ENCODE peak calls at places on chromosome 1, in ten cellular contexts. One of them, this sample, is unnamed. For H3K27me3, the result is how much of the 10 kb centered on the place peaks cover.

GRCh38 chr1:153437236-153437635 is 20.9 kb downstream of the S100A7A start:
- DNase-seq in neural progenitor cell: no peak
- DNase-seq in left ventricle myocardium inferior: no peak
- DNase-seq in cardiac muscle cell: no peak
- DNase-seq in uterus: no peak
- DNase-seq in heart left ventricle: no peak
- DNase-seq in kidney epithelial cell: no peak
- DNase-seq in Caco-2: no peak
- DNase-seq in right lobe of liver: no peak
- DNase-seq in thyroid gland: no peak
- DNase-seq in this sample: no peak

GRCh38 chr1:110645962-110646735 is 28.6 kb downstream of the KCNA3 start:
- DNase-seq in neural progenitor cell: no peak
- DNase-seq in left ventricle myocardium inferior: no peak
- DNase-seq in cardiac muscle cell: no peak
- DNase-seq in uterus: no peak
- DNase-seq in heart left ventricle: no peak
- DNase-seq in kidney epithelial cell: no peak
- DNase-seq in Caco-2: no peak
- DNase-seq in right lobe of liver: no peak
- DNase-seq in thyroid gland: no peak
- DNase-seq in this sample: no peak

GRCh38 chr1:43653339-43653738 is 3.4 kb downstream of the KDM4A start:
- DNase-seq in neural progenitor cell: peak
- DNase-seq in left ventricle myocardium inferior: no peak
- DNase-seq in cardiac muscle cell: no peak
- DNase-seq in uterus: no peak
- DNase-seq in heart left ventricle: no peak
- DNase-seq in kidney epithelial cell: no peak
- DNase-seq in Caco-2: no peak
- DNase-seq in right lobe of liver: no peak
- DNase-seq in thyroid gland: no peak
- DNase-seq in this sample: no peak

GRCh38 chr1:64471218-64471719 is 1.3 kb downstream of the CACHD1 start:
- DNase-seq in neural progenitor cell: peak
- DNase-seq in left ventricle myocardium inferior: peak
- DNase-seq in cardiac muscle cell: peak
- DNase-seq in uterus: peak
- DNase-seq in heart left ventricle: peak
- DNase-seq in kidney epithelial cell: no peak
- DNase-seq in Caco-2: peak
- DNase-seq in right lobe of liver: peak
- DNase-seq in thyroid gland: peak
- DNase-seq in this sample: peak

GRCh38 chr1:163381487-163382184 is 59.9 kb downstream of the NUF2 start:
- DNase-seq in neural progenitor cell: no peak
- DNase-seq in left ventricle myocardium inferior: no peak
- DNase-seq in cardiac muscle cell: no peak
- DNase-seq in uterus: no peak
- DNase-seq in heart left ventricle: no peak
- DNase-seq in kidney epithelial cell: no peak
- DNase-seq in Caco-2: no peak
- DNase-seq in right lobe of liver: no peak
- DNase-seq in thyroid gland: no peak
- DNase-seq in this sample: no peak

GRCh38 chr1:85584264-85584781 is 3.8 kb downstream of the CCN1 start:
- DNase-seq in neural progenitor cell: peak
- DNase-seq in left ventricle myocardium inferior: no peak
- DNase-seq in cardiac muscle cell: peak
- DNase-seq in uterus: no peak
- DNase-seq in heart left ventricle: no peak
- DNase-seq in kidney epithelial cell: no peak
- DNase-seq in Caco-2: no peak
- DNase-seq in right lobe of liver: no peak
- DNase-seq in thyroid gland: no peak
- DNase-seq in this sample: no peak

GRCh38 chr1:41823453-41823852 is 95.3 kb downstream of the HIVEP3 start:
- DNase-seq in neural progenitor cell: peak
- DNase-seq in left ventricle myocardium inferior: peak
- DNase-seq in cardiac muscle cell: peak
- DNase-seq in uterus: no peak
- DNase-seq in heart left ventricle: peak
- DNase-seq in kidney epithelial cell: no peak
- DNase-seq in Caco-2: peak
- DNase-seq in right lobe of liver: no peak
- DNase-seq in thyroid gland: peak
- DNase-seq in this sample: no peak

GRCh38 chr1:28129150-28129549 is 40.7 kb upstream of the EYA3 start:
- DNase-seq in neural progenitor cell: no peak
- DNase-seq in left ventricle myocardium inferior: no peak
- DNase-seq in cardiac muscle cell: no peak
- DNase-seq in uterus: no peak
- DNase-seq in heart left ventricle: no peak
- DNase-seq in kidney epithelial cell: peak
- DNase-seq in Caco-2: no peak
- DNase-seq in right lobe of liver: no peak
- DNase-seq in thyroid gland: peak
- DNase-seq in this sample: no peak

GRCh38 chr1:32066489-32066873 is 6.3 kb upstream of the TMEM39B start:
- DNase-seq in neural progenitor cell: no peak
- DNase-seq in left ventricle myocardium inferior: peak
- DNase-seq in cardiac muscle cell: no peak
- DNase-seq in uterus: peak
- DNase-seq in heart left ventricle: peak
- DNase-seq in kidney epithelial cell: no peak
- DNase-seq in Caco-2: no peak
- DNase-seq in right lobe of liver: no peak
- DNase-seq in thyroid gland: peak
- DNase-seq in this sample: peak

GRCh38 chr1:205350626-205351235 is 6.0 kb downstream of the KLHDC8A start:
- DNase-seq in neural progenitor cell: peak
- DNase-seq in left ventricle myocardium inferior: no peak
- DNase-seq in cardiac muscle cell: no peak
- DNase-seq in uterus: no peak
- DNase-seq in heart left ventricle: no peak
- DNase-seq in kidney epithelial cell: no peak
- DNase-seq in Caco-2: no peak
- DNase-seq in right lobe of liver: no peak
- DNase-seq in thyroid gland: no peak
- DNase-seq in this sample: no peak

GRCh38 chr1:184595609-184596008 is 159.0 kb downstream of the EDEM3 start:
- DNase-seq in neural progenitor cell: no peak
- DNase-seq in left ventricle myocardium inferior: no peak
- DNase-seq in cardiac muscle cell: no peak
- DNase-seq in uterus: no peak
- DNase-seq in heart left ventricle: no peak
- DNase-seq in kidney epithelial cell: no peak
- DNase-seq in Caco-2: no peak
- DNase-seq in right lobe of liver: no peak
- DNase-seq in thyroid gland: no peak
- DNase-seq in this sample: no peak

GRCh38 chr1:159282118-159282517 is 20.0 kb upstream of the FCER1A start:
- DNase-seq in neural progenitor cell: no peak
- DNase-seq in left ventricle myocardium inferior: no peak
- DNase-seq in cardiac muscle cell: no peak
- DNase-seq in uterus: no peak
- DNase-seq in heart left ventricle: no peak
- DNase-seq in kidney epithelial cell: no peak
- DNase-seq in Caco-2: peak
- DNase-seq in right lobe of liver: no peak
- DNase-seq in thyroid gland: no peak
- DNase-seq in this sample: no peak

GRCh38 chr1:57839067-57839466 is 415.2 kb upstream of the DAB1 start:
- DNase-seq in neural progenitor cell: no peak
- DNase-seq in left ventricle myocardium inferior: no peak
- DNase-seq in cardiac muscle cell: no peak
- DNase-seq in uterus: no peak
- DNase-seq in heart left ventricle: no peak
- DNase-seq in kidney epithelial cell: no peak
- DNase-seq in Caco-2: no peak
- DNase-seq in right lobe of liver: no peak
- DNase-seq in thyroid gland: no peak
- DNase-seq in this sample: no peak

GRCh38 chr1:187691439-187691838 is 862.7 kb downstream of the PLA2G4A start:
- DNase-seq in neural progenitor cell: no peak
- DNase-seq in left ventricle myocardium inferior: no peak
- DNase-seq in cardiac muscle cell: no peak
- DNase-seq in uterus: no peak
- DNase-seq in heart left ventricle: no peak
- DNase-seq in kidney epithelial cell: peak
- DNase-seq in Caco-2: no peak
- DNase-seq in right lobe of liver: no peak
- DNase-seq in thyroid gland: no peak
- DNase-seq in this sample: no peak

GRCh38 chr1:61842863-61843514 is 100.7 kb downstream of the PATJ start:
- DNase-seq in neural progenitor cell: peak
- DNase-seq in left ventricle myocardium inferior: no peak
- DNase-seq in cardiac muscle cell: no peak
- DNase-seq in uterus: no peak
- DNase-seq in heart left ventricle: no peak
- DNase-seq in kidney epithelial cell: no peak
- DNase-seq in Caco-2: peak
- DNase-seq in right lobe of liver: no peak
- DNase-seq in thyroid gland: peak
- DNase-seq in this sample: no peak

GRCh38 chr1:227785812-227786608 is 29.5 kb upstream of the PRSS38 start:
- DNase-seq in neural progenitor cell: no peak
- DNase-seq in left ventricle myocardium inferior: no peak
- DNase-seq in cardiac muscle cell: no peak
- DNase-seq in uterus: no peak
- DNase-seq in heart left ventricle: no peak
- DNase-seq in kidney epithelial cell: no peak
- DNase-seq in Caco-2: no peak
- DNase-seq in right lobe of liver: no peak
- DNase-seq in thyroid gland: no peak
- DNase-seq in this sample: no peak

GRCh38 chr1:29123871-29124365 is at the start of gene TMEM200B:
- DNase-seq in neural progenitor cell: no peak
- DNase-seq in left ventricle myocardium inferior: peak
- DNase-seq in cardiac muscle cell: peak
- DNase-seq in uterus: peak
- DNase-seq in heart left ventricle: peak
- DNase-seq in kidney epithelial cell: no peak
- DNase-seq in Caco-2: peak
- DNase-seq in right lobe of liver: peak
- DNase-seq in thyroid gland: no peak
- DNase-seq in this sample: no peak

GRCh38 chr1:29237906-29238600 is 1.7 kb downstream of the PTPRU start:
- DNase-seq in neural progenitor cell: peak
- DNase-seq in left ventricle myocardium inferior: peak
- DNase-seq in cardiac muscle cell: peak
- DNase-seq in uterus: peak
- DNase-seq in heart left ventricle: peak
- DNase-seq in kidney epithelial cell: no peak
- DNase-seq in Caco-2: peak
- DNase-seq in right lobe of liver: peak
- DNase-seq in thyroid gland: peak
- DNase-seq in this sample: peak

DNA sequence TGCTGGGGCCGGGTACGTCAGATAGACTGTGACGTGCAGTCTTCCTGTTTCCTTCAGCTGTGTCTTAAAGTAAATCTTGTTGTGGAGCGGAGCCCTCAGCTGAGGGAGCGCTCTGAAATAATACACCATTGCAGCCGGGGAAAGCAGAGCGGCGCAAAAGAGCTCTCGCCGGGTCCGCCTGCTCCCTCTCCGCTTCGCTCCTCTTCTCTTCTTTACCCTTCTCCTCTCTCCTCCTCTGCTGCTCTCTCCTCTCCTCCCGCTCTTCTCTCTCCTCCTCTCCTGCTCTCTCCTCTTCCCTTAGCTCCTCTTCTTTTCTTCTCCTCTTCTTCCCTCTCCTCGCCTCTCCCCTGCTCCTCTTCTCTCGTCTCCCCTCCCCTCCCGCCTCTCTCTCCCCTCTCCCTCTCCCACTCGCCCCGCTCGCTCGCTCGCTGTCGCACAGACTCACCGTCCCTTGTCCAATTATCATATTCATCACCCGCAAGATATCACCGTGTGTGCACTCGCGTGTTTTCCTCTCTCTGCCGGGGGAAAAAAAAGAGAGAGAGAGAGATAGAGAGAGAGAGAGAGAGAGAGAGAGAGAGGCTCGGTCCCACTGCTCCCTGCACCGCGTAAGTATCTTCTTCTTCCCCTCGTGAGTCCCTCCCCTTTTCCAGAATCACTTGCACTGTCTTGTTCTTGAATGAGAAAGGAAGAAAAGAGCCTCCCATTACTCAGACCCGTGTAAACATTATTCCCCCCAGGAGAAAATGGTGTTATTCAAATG is at the start of gene PROX1:
- DNase-seq in neural progenitor cell: peak
- DNase-seq in left ventricle myocardium inferior: peak
- DNase-seq in cardiac muscle cell: peak
- DNase-seq in uterus: peak
- DNase-seq in heart left ventricle: peak
- DNase-seq in kidney epithelial cell: peak
- DNase-seq in Caco-2: peak
- DNase-seq in right lobe of liver: peak
- DNase-seq in thyroid gland: peak
- DNase-seq in this sample: peak
- TF ChIP-seq CTCF in neural progenitor cell: peak
- TF ChIP-seq CTCF in left ventricle myocardium inferior: no peak
- TF ChIP-seq CTCF in cardiac muscle cell: peak
- TF ChIP-seq CTCF in uterus: no peak
- TF ChIP-seq CTCF in heart left ventricle: no peak
- TF ChIP-seq CTCF in kidney epithelial cell: peak
- TF ChIP-seq CTCF in Caco-2: peak
- TF ChIP-seq CTCF in right lobe of liver: no peak
- TF ChIP-seq CTCF in thyroid gland: no peak
- TF ChIP-seq CTCF in this sample: no peak

GRCh38 chr1:26922201-26922729 is 722 bp downstream of the NUDC start:
- DNase-seq in neural progenitor cell: peak
- DNase-seq in left ventricle myocardium inferior: no peak
- DNase-seq in cardiac muscle cell: no peak
- DNase-seq in uterus: no peak
- DNase-seq in heart left ventricle: no peak
- DNase-seq in kidney epithelial cell: no peak
- DNase-seq in Caco-2: no peak
- DNase-seq in right lobe of liver: no peak
- DNase-seq in thyroid gland: no peak
- DNase-seq in this sample: no peak
- H3K27me3 ChIP-seq in neural progenitor cell: under half
- H3K27me3 ChIP-seq in left ventricle myocardium inferior: under half
- H3K27me3 ChIP-seq in cardiac muscle cell: under half
- H3K27me3 ChIP-seq in uterus: under half
- H3K27me3 ChIP-seq in heart left ventricle: under half
- H3K27me3 ChIP-seq in kidney epithelial cell: under half
- H3K27me3 ChIP-seq in Caco-2: under half
- H3K27me3 ChIP-seq in right lobe of liver: under half
- H3K27me3 ChIP-seq in thyroid gland: under half
- H3K27me3 ChIP-seq in this sample: under half

GRCh38 chr1:89719502-89720306 is 86.8 kb downstream of the LRRC8C start:
- DNase-seq in neural progenitor cell: peak
- DNase-seq in left ventricle myocardium inferior: no peak
- DNase-seq in cardiac muscle cell: no peak
- DNase-seq in uterus: no peak
- DNase-seq in heart left ventricle: no peak
- DNase-seq in kidney epithelial cell: no peak
- DNase-seq in Caco-2: no peak
- DNase-seq in right lobe of liver: no peak
- DNase-seq in thyroid gland: no peak
- DNase-seq in this sample: no peak
- TF ChIP-seq CTCF in neural progenitor cell: no peak
- TF ChIP-seq CTCF in left ventricle myocardium inferior: no peak
- TF ChIP-seq CTCF in cardiac muscle cell: no peak
- TF ChIP-seq CTCF in uterus: no peak
- TF ChIP-seq CTCF in heart left ventricle: no peak
- TF ChIP-seq CTCF in kidney epithelial cell: no peak
- TF ChIP-seq CTCF in Caco-2: no peak
- TF ChIP-seq CTCF in right lobe of liver: no peak
- TF ChIP-seq CTCF in thyroid gland: no peak
- TF ChIP-seq CTCF in this sample: no peak

GRCh38 chr1:151841141-151841540 is 1.5 kb upstream of the C2CD4D start:
- DNase-seq in neural progenitor cell: no peak
- DNase-seq in left ventricle myocardium inferior: no peak
- DNase-seq in cardiac muscle cell: no peak
- DNase-seq in uterus: no peak
- DNase-seq in heart left ventricle: no peak
- DNase-seq in kidney epithelial cell: no peak
- DNase-seq in Caco-2: no peak
- DNase-seq in right lobe of liver: no peak
- DNase-seq in thyroid gland: no peak
- DNase-seq in this sample: no peak
- H3K27me3 ChIP-seq in neural progenitor cell: half or more
- H3K27me3 ChIP-seq in left ventricle myocardium inferior: half or more
- H3K27me3 ChIP-seq in cardiac muscle cell: half or more
- H3K27me3 ChIP-seq in uterus: under half
- H3K27me3 ChIP-seq in heart left ventricle: under half
- H3K27me3 ChIP-seq in kidney epithelial cell: under half
- H3K27me3 ChIP-seq in Caco-2: under half
- H3K27me3 ChIP-seq in right lobe of liver: under half
- H3K27me3 ChIP-seq in thyroid gland: under half
- H3K27me3 ChIP-seq in this sample: under half